ENCODE peak calls at places on chromosomes 4 and X, in seven cellular contexts. B, X, U, L, N, V and M are unnamed samples.

GRCh38 chrX:76454456-76454927 is 27.0 kb downstream of the MAGEE1 start:
- ATAC-seq in B (peak), X (peak), U (no peak), L (no peak), N (no peak), V (peak), M (no peak)

GRCh38 chr4:71275004-71275403 is 63.8 kb upstream of the SLC4A4 start:
- ATAC-seq in B (no peak), X (no peak), U (no peak), L (no peak), N (no peak), V (no peak), M (no peak)

GRCh38 chr4:126582737-126583136 is 1050.0 kb upstream of the INTU start:
- ATAC-seq in B (no peak), X (peak), U (no peak), L (no peak), N (no peak), V (no peak), M (no peak)

GRCh38 chrX:31209005-31209612 is 137.3 kb upstream of the FTHL17 start:
- ATAC-seq in B (no peak), X (no peak), U (no peak), L (no peak), N (no peak), V (no peak), M (no peak)

GRCh38 chrX:24513416-24513815 is 48.3 kb downstream of the PDK3 start:
- ATAC-seq in B (peak), X (no peak), U (no peak), L (peak), N (no peak), V (no peak), M (peak)

GRCh38 chrX:120672389-120672788 is 42.5 kb upstream of the C1GALT1C1 start:
- ATAC-seq in B (no peak), X (no peak), U (peak), L (no peak), N (peak), V (no peak), M (no peak)

GRCh38 chr4:54099287-54099958 is 540 bp upstream of the GSX2 start:
- ATAC-seq in B (no peak), X (peak), U (no peak), L (peak), N (no peak), V (no peak), M (no peak)

GRCh38 chrX:152412105-152412504 is 39.0 kb downstream of the GABRA3 start:
- ATAC-seq in B (no peak), X (no peak), U (no peak), L (no peak), N (no peak), V (no peak), M (no peak)

GRCh38 chr4:113620032-113620431 is 141.5 kb downstream of the CAMK2D start:
- ATAC-seq in B (no peak), X (no peak), U (no peak), L (no peak), N (no peak), V (no peak), M (no peak)

GRCh38 chrX:104195489-104196084 is 29.3 kb downstream of the FAM199X start:
- ATAC-seq in B (no peak), X (no peak), U (no peak), L (no peak), N (no peak), V (no peak), M (no peak)

GRCh38 chr4:67403342-67403741 is 142.0 kb downstream of the CENPC start:
- ATAC-seq in B (peak), X (no peak), U (no peak), L (no peak), N (no peak), V (no peak), M (peak)

GRCh38 chrX:68762649-68763268 is 66.1 kb upstream of the EFNB1 start:
- ATAC-seq in B (no peak), X (no peak), U (no peak), L (no peak), N (no peak), V (no peak), M (no peak)

GRCh38 chr4:37917388-37917787 is 26.5 kb downstream of the TBC1D1 start:
- ATAC-seq in B (no peak), X (no peak), U (no peak), L (no peak), N (no peak), V (no peak), M (no peak)

GRCh38 chr4:120749445-120750151 is 172.9 kb downstream of the PRDM5 start:
- ATAC-seq in B (peak), X (no peak), U (peak), L (no peak), N (no peak), V (no peak), M (no peak)

GRCh38 chrX:150568320-150569154 is at the start of gene MTM1:
- ATAC-seq in B (peak), X (peak), U (peak), L (peak), N (peak), V (peak), M (peak)

GRCh38 chrX:136376713-136377112 is 76.0 kb downstream of the ADGRG4 start:
- ATAC-seq in B (no peak), X (no peak), U (no peak), L (no peak), N (no peak), V (no peak), M (no peak)

GRCh38 chr4:165367040-165367439 is 11.8 kb upstream of the CPE start:
- ATAC-seq in B (no peak), X (no peak), U (no peak), L (no peak), N (no peak), V (no peak), M (no peak)

GRCh38 chrX:33188881-33189280 is 22.5 kb downstream of the DMD start:
- ATAC-seq in B (no peak), X (no peak), U (no peak), L (no peak), N (no peak), V (no peak), M (no peak)

GRCh38 chr4:105137460-105137859 is 9.2 kb upstream of the TET2 start:
- ATAC-seq in B (peak), X (no peak), U (no peak), L (peak), N (no peak), V (no peak), M (no peak)

GRCh38 chrX:4484266-4484665 is 770.8 kb upstream of the PRKX start:
- ATAC-seq in B (no peak), X (no peak), U (no peak), L (no peak), N (no peak), V (no peak), M (no peak)

GRCh38 chr4:37481547-37482129 is 204.5 kb downstream of the RELL1 start:
- ATAC-seq in B (peak), X (no peak), U (no peak), L (no peak), N (no peak), V (no peak), M (no peak)